ENCODE peak calls at places on chromosomes 7 and 10, in four cellular contexts. F is nephron progenitor cell, C is ovary, B is adrenal gland. E is an unnamed sample.

GRCh38 chr10:61830846-61831273 is 70.6 kb upstream of the ARID5B start:
- DNase-seq in F (no peak), C (no peak), B (no peak), E (no peak)

GRCh38 chr10:23204773-23205172 is 12.7 kb downstream of the PTF1A start:
- DNase-seq in F (no peak), C (no peak), B (no peak), E (no peak)

GRCh38 chr7:113608786-113609185 is 310.0 kb downstream of the PPP1R3A start:
- DNase-seq in F (no peak), C (no peak), B (no peak), E (no peak)

GRCh38 chr7:40403664-40404476 is 269.1 kb downstream of the SUGCT start:
- DNase-seq in F (no peak), C (no peak), B (no peak), E (no peak)

GRCh38 chr10:74026428-74026979 is 28.6 kb downstream of the VCL start:
- DNase-seq in F (no peak), C (no peak), B (no peak), E (no peak)

GRCh38 chr7:115097175-115097671 is 175.3 kb downstream of the MDFIC start:
- DNase-seq in F (no peak), C (no peak), B (no peak), E (no peak)

GRCh38 chr7:140260338-140260737 is 83.6 kb upstream of the KDM7A start:
- DNase-seq in F (no peak), C (no peak), B (no peak), E (no peak)

GRCh38 chr10:51960494-51960895 is 261.1 kb upstream of the CSTF2T start:
- DNase-seq in F (peak), C (no peak), B (no peak), E (no peak)

GRCh38 chr7:83693281-83693680 is 44.3 kb upstream of the SEMA3E start:
- DNase-seq in F (no peak), C (no peak), B (no peak), E (no peak)

GRCh38 chr7:45691155-45691656 is 117.0 kb downstream of the ADCY1 start:
- DNase-seq in F (no peak), C (no peak), B (no peak), E (no peak)

GRCh38 chr10:43352951-43353350 is 18.5 kb upstream of the FXYD4 start:
- DNase-seq in F (no peak), C (no peak), B (no peak), E (no peak)

GRCh38 chr10:76285012-76285411 is 853.6 kb downstream of the LRMDA start:
- DNase-seq in F (no peak), C (no peak), B (no peak), E (no peak)

GRCh38 chr7:43666938-43667337 is 62.4 kb downstream of the COA1 start:
- DNase-seq in F (no peak), C (no peak), B (no peak), E (no peak)

GRCh38 chr7:79317728-79318127 is 135.7 kb downstream of the MAGI2 start:
- DNase-seq in F (no peak), C (no peak), B (no peak), E (no peak)

GRCh38 chr7:98802088-98802780 is 67.6 kb downstream of the TMEM130 start:
- DNase-seq in F (peak), C (no peak), B (peak), E (no peak)

GRCh38 chr10:125592897-125593296 is 90.1 kb downstream of the TEX36 start:
- DNase-seq in F (no peak), C (no peak), B (no peak), E (no peak)

GRCh38 chr7:143979359-143979758 is 20.8 kb upstream of the OR6B1 start:
- DNase-seq in F (no peak), C (no peak), B (no peak), E (no peak)

GRCh38 chr10:5882961-5883360 is 6.7 kb downstream of the ANKRD16 start:
- DNase-seq in F (no peak), C (no peak), B (no peak), E (no peak)

GRCh38 chr7:108418941-108419340 is 37.3 kb downstream of the NRCAM start:
- DNase-seq in F (no peak), C (no peak), B (no peak), E (no peak)

GRCh38 chr10:116408716-116409115 is 18.9 kb upstream of the PNLIPRP3 start:
- DNase-seq in F (peak), C (no peak), B (no peak), E (no peak)

GRCh38 chr10:22391605-22392004 is 46.3 kb downstream of the SPAG6 start:
- DNase-seq in F (no peak), C (no peak), B (no peak), E (no peak)

GRCh38 chr7:148286150-148286549 is 304.4 kb upstream of the C7orf33 start:
- DNase-seq in F (no peak), C (no peak), B (no peak), E (no peak)
- TF ChIP-seq CTCF in F (peak), C (no peak), B (no peak), E (peak)

GRCh38 chr10:124565565-124566221 is 104.1 kb downstream of the LHPP start:
- DNase-seq in F (peak), C (no peak), B (no peak), E (peak)
- TF ChIP-seq CTCF in F (peak), C (no peak), B (no peak), E (peak)

GRCh38 chr7:2172311-2173183 is 60.2 kb downstream of the MAD1L1 start:
- DNase-seq in F (no peak), C (peak), B (no peak), E (no peak)
- TF ChIP-seq CTCF in F (no peak), C (no peak), B (no peak), E (no peak)

DNA sequence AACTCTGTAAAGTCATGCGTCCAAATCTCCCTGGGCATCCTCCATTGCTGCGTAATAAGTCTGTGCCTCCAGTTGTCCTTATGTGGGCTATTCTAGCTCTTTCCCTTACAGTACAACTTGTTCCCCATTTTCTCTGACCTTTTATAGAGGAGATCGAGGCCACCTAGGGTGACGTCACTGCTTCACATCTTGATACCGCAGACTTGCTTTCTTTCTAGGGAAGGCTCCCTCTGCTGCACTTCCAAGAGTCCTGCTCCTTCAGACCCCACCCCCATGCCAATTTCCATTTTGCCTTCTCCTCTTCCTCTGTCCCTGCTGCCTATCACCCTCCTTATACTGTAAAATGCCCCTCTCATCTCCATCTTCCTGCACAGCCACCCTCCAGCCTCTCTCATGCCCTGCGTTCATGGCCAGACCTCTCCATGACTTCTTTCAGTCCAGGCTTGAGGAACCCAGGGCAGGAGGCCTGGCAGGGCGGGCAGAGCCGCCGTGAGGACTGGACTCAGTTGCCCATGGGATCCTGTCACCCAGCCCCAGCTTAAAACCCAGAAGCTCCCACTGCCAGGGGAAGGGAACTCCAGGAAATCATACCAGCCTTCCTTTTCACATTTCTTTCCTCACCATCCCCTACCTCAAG is 57.5 kb downstream of the CAMK1D start:
- DNase-seq in F (no peak), C (no peak), B (no peak), E (no peak)
- TF ChIP-seq CTCF in F (no peak), C (no peak), B (no peak), E (no peak)

GRCh38 chr7:92880212-92881090 is 44.1 kb upstream of the CDK6 start:
- DNase-seq in F (no peak), C (no peak), B (peak), E (peak)
- TF ChIP-seq CTCF in F (peak), C (no peak), B (peak), E (peak)

DNA sequence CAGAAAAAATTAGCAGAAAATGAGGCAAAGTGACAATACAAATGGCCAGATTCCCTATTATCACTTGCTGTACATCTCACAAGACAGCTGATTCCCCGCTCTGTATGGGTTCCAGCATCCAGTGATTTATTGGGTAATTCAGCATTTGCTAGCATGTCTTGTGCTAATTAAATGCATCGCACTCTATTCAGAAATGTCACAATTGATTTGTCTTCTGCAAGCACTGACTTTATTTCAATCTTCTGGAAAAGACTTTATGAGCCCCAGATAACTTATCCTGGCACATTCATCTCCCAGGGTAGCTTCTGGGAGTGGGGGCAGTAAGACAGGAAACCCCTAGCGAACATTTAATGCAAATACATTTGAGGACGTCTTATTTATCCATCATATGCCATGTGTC is 68.9 kb upstream of the PTER start:
- DNase-seq in F (no peak), C (no peak), B (no peak), E (no peak)
- TF ChIP-seq CTCF in F (no peak), C (no peak), B (no peak), E (no peak)

GRCh38 chr7:47893238-47893637 is 55.0 kb downstream of the PKD1L1 start:
- DNase-seq in F (peak), C (no peak), B (no peak), E (no peak)
- TF ChIP-seq CTCF in F (peak), C (no peak), B (no peak), E (peak)

GRCh38 chr7:2729043-2729892 is 41.3 kb downstream of the AMZ1 start:
- DNase-seq in F (no peak), C (peak), B (no peak), E (peak)
- TF ChIP-seq CTCF in F (no peak), C (no peak), B (no peak), E (no peak)

GRCh38 chr7:17651926-17652385 is 288.3 kb downstream of the SNX13 start:
- DNase-seq in F (no peak), C (peak), B (no peak), E (no peak)
- TF ChIP-seq CTCF in F (no peak), C (peak), B (peak), E (peak)

DNA sequence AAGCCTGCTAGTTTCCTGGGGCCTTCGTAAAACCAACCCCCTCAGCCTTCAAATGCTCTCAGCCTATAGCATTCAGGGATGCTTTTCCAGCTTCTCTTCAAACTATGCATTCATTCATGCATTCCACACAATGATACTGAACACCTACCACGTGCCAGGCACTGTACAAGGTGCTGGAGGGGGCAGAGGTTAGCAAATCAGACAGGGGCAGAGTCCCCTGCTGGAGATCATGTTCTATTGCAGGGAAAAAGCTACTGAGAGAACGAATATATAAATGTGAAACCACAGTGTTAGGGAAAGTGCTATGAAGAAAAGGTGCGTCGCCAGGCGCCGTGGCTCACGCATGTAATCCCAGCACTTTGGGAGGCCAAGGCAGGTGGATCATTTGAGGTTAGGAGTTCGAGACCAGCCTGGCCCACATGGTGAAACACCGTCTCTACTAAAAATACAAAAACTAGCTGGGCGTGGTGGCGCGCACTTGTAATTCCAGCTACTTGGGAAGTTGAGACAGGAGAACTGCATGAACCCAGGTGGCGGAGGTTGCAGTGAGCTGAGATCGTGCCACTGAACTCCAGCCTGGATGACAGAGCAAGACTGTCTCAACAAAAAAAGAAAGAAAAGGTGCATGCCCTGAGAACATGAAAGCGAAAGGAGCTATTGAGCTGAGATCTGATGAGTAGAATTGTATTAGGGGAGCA is 64.6 kb upstream of the CALN1 start:
- DNase-seq in F (no peak), C (no peak), B (no peak), E (no peak)
- TF ChIP-seq CTCF in F (no peak), C (no peak), B (no peak), E (peak)

E was measured in chondrocyte.